ENCODE peak calls at places on chromosomes 6 and 20, in six cellular contexts. One of them, this sample, is unnamed.

GRCh38 chr6:6661684-6662083 is 73.2 kb downstream of the LY86 start:
- DNase-seq in tibial nerve: peak
- DNase-seq in left ventricle myocardium inferior: no peak
- DNase-seq in breast epithelium: peak
- DNase-seq in PC-3: peak
- DNase-seq in adrenal gland: peak
- DNase-seq in this sample: no peak

GRCh38 chr6:110130362-110130761 is 49.1 kb downstream of the WASF1 start:
- DNase-seq in tibial nerve: no peak
- DNase-seq in left ventricle myocardium inferior: no peak
- DNase-seq in breast epithelium: no peak
- DNase-seq in PC-3: no peak
- DNase-seq in adrenal gland: no peak
- DNase-seq in this sample: no peak

GRCh38 chr6:128491643-128492206 is 28.7 kb downstream of the PTPRK start:
- DNase-seq in tibial nerve: no peak
- DNase-seq in left ventricle myocardium inferior: no peak
- DNase-seq in breast epithelium: peak
- DNase-seq in PC-3: peak
- DNase-seq in adrenal gland: no peak
- DNase-seq in this sample: no peak

GRCh38 chr6:8375916-8376315 is 59.4 kb downstream of the SLC35B3 start:
- DNase-seq in tibial nerve: no peak
- DNase-seq in left ventricle myocardium inferior: no peak
- DNase-seq in breast epithelium: no peak
- DNase-seq in PC-3: no peak
- DNase-seq in adrenal gland: no peak
- DNase-seq in this sample: no peak

GRCh38 chr6:142756215-142756630 is 188.8 kb downstream of the HIVEP2 start:
- DNase-seq in tibial nerve: no peak
- DNase-seq in left ventricle myocardium inferior: no peak
- DNase-seq in breast epithelium: no peak
- DNase-seq in PC-3: peak
- DNase-seq in adrenal gland: no peak
- DNase-seq in this sample: peak

GRCh38 chr6:101666256-101666655 is 272.7 kb downstream of the GRIK2 start:
- DNase-seq in tibial nerve: no peak
- DNase-seq in left ventricle myocardium inferior: no peak
- DNase-seq in breast epithelium: no peak
- DNase-seq in PC-3: peak
- DNase-seq in adrenal gland: no peak
- DNase-seq in this sample: peak

GRCh38 chr6:56528412-56528841 is 114.3 kb downstream of the DST start:
- DNase-seq in tibial nerve: no peak
- DNase-seq in left ventricle myocardium inferior: no peak
- DNase-seq in breast epithelium: no peak
- DNase-seq in PC-3: peak
- DNase-seq in adrenal gland: no peak
- DNase-seq in this sample: peak

GRCh38 chr6:52141596-52141995 is 44.6 kb upstream of the IL17A start:
- DNase-seq in tibial nerve: no peak
- DNase-seq in left ventricle myocardium inferior: no peak
- DNase-seq in breast epithelium: no peak
- DNase-seq in PC-3: no peak
- DNase-seq in adrenal gland: no peak
- DNase-seq in this sample: no peak

GRCh38 chr6:165729307-165729936 is 66.4 kb upstream of the PDE10A start:
- DNase-seq in tibial nerve: peak
- DNase-seq in left ventricle myocardium inferior: no peak
- DNase-seq in breast epithelium: no peak
- DNase-seq in PC-3: peak
- DNase-seq in adrenal gland: peak
- DNase-seq in this sample: no peak

GRCh38 chr6:131451330-131452195 is 121.5 kb upstream of the ARG1 start:
- DNase-seq in tibial nerve: no peak
- DNase-seq in left ventricle myocardium inferior: no peak
- DNase-seq in breast epithelium: no peak
- DNase-seq in PC-3: no peak
- DNase-seq in adrenal gland: no peak
- DNase-seq in this sample: no peak

GRCh38 chr6:160765412-160765811 is 63.4 kb downstream of the PLG start:
- DNase-seq in tibial nerve: no peak
- DNase-seq in left ventricle myocardium inferior: no peak
- DNase-seq in breast epithelium: no peak
- DNase-seq in PC-3: no peak
- DNase-seq in adrenal gland: no peak
- DNase-seq in this sample: no peak

GRCh38 chr6:160768101-160768500 is 66.1 kb downstream of the PLG start:
- DNase-seq in tibial nerve: no peak
- DNase-seq in left ventricle myocardium inferior: no peak
- DNase-seq in breast epithelium: no peak
- DNase-seq in PC-3: no peak
- DNase-seq in adrenal gland: no peak
- DNase-seq in this sample: no peak

GRCh38 chr6:160766657-160767018 is 64.6 kb downstream of the PLG start:
- DNase-seq in tibial nerve: no peak
- DNase-seq in left ventricle myocardium inferior: no peak
- DNase-seq in breast epithelium: no peak
- DNase-seq in PC-3: no peak
- DNase-seq in adrenal gland: no peak
- DNase-seq in this sample: no peak

GRCh38 chr6:160767019-160767646 is 65.1 kb downstream of the PLG start:
- DNase-seq in tibial nerve: peak
- DNase-seq in left ventricle myocardium inferior: peak
- DNase-seq in breast epithelium: peak
- DNase-seq in PC-3: peak
- DNase-seq in adrenal gland: peak
- DNase-seq in this sample: no peak

GRCh38 chr6:160767647-160768019 is 65.6 kb downstream of the PLG start:
- DNase-seq in tibial nerve: no peak
- DNase-seq in left ventricle myocardium inferior: no peak
- DNase-seq in breast epithelium: no peak
- DNase-seq in PC-3: no peak
- DNase-seq in adrenal gland: no peak
- DNase-seq in this sample: no peak
- H3K4me3 ChIP-seq in tibial nerve: no peak
- H3K4me3 ChIP-seq in left ventricle myocardium inferior: peak
- H3K4me3 ChIP-seq in breast epithelium: peak
- H3K4me3 ChIP-seq in PC-3: no peak
- H3K4me3 ChIP-seq in adrenal gland: no peak
- H3K4me3 ChIP-seq in this sample: no peak

DNA sequence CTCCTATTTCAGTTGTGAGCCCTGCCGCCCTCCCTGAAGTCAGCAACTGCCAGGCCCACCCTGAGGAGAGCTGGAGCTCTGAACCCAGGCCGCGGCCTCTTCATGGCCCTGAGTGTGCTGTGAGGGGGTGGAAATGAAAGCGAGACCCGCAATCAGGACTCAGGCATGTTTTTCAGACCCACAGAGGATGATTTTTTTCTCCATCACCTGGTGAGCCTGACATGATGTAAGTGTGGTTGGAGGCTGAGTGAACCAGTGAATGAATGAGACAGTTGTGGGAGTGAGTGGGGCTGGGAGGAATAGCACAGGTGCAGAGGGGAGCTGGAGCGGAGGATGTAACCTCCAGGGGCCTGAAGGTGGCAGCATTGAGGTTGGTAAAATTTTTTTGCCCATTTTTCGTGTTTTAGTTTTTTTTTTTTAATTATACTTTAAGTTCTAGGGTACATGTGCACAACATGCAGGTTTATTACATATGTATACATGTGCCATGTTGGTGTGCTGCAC is 18.3 kb downstream of the RAET1L start:
- DNase-seq in tibial nerve: no peak
- DNase-seq in left ventricle myocardium inferior: no peak
- DNase-seq in breast epithelium: no peak
- DNase-seq in PC-3: peak
- DNase-seq in adrenal gland: no peak
- DNase-seq in this sample: no peak
- TF ChIP-seq CTCF in tibial nerve: peak
- TF ChIP-seq CTCF in left ventricle myocardium inferior: peak
- TF ChIP-seq CTCF in breast epithelium: no peak
- TF ChIP-seq CTCF in PC-3: peak
- TF ChIP-seq CTCF in adrenal gland: no peak
- TF ChIP-seq CTCF in this sample: peak

DNA sequence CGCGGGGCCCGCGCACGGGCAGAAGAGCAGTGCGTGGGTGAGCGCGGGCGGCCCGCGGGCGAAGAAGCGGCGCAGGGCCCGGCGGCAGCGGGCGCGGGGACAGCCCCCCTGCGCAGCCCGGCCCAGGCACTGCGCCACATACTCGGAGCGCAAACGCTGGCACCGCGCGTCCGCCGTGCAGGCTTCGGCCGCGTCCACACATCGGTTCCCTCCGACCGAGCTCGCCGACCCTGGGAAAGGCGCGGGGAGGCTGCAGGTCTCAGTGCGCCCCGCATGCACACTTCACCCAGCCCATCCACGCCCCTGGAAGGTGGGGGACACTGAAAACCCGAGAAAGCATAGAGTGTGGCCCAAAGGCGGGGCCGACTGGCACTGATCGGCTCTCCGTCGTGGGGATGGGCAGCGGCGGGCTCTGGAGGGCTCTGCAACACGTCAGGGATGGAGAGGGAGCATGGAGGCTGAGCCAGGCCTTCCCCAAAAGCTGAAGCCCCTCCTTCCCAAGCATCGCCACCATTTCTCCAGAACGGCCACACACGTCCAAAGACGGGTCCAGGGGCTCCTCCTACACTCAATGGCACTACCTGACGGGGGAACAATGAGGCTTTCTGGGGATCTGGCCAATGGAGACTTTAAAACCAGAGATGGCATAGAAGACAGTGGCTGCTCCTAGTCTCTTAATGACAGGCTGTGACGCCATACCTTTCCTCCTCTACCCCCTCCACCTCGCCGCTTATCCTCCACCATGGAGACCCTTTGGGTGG is 2.0 kb downstream of the GFRA4 start:
- DNase-seq in tibial nerve: no peak
- DNase-seq in left ventricle myocardium inferior: no peak
- DNase-seq in breast epithelium: no peak
- DNase-seq in PC-3: no peak
- DNase-seq in adrenal gland: peak
- DNase-seq in this sample: no peak
- H3K4me3 ChIP-seq in tibial nerve: no peak
- H3K4me3 ChIP-seq in left ventricle myocardium inferior: peak
- H3K4me3 ChIP-seq in breast epithelium: peak
- H3K4me3 ChIP-seq in PC-3: no peak
- H3K4me3 ChIP-seq in adrenal gland: no peak
- H3K4me3 ChIP-seq in this sample: no peak

GRCh38 chr20:19414600-19414999 is 202.2 kb downstream of the SLC24A3 start:
- DNase-seq in tibial nerve: no peak
- DNase-seq in left ventricle myocardium inferior: no peak
- DNase-seq in breast epithelium: no peak
- DNase-seq in PC-3: no peak
- DNase-seq in adrenal gland: no peak
- DNase-seq in this sample: no peak

GRCh38 chr20:19419420-19419819 is 207.0 kb downstream of the SLC24A3 start:
- DNase-seq in tibial nerve: no peak
- DNase-seq in left ventricle myocardium inferior: no peak
- DNase-seq in breast epithelium: no peak
- DNase-seq in PC-3: no peak
- DNase-seq in adrenal gland: no peak
- DNase-seq in this sample: no peak

GRCh38 chr20:19415786-19416185 is 203.3 kb downstream of the SLC24A3 start:
- DNase-seq in tibial nerve: no peak
- DNase-seq in left ventricle myocardium inferior: no peak
- DNase-seq in breast epithelium: no peak
- DNase-seq in PC-3: no peak
- DNase-seq in adrenal gland: no peak
- DNase-seq in this sample: no peak

GRCh38 chr20:19412254-19412653 is 199.8 kb downstream of the SLC24A3 start:
- DNase-seq in tibial nerve: no peak
- DNase-seq in left ventricle myocardium inferior: no peak
- DNase-seq in breast epithelium: no peak
- DNase-seq in PC-3: no peak
- DNase-seq in adrenal gland: no peak
- DNase-seq in this sample: no peak

DNA sequence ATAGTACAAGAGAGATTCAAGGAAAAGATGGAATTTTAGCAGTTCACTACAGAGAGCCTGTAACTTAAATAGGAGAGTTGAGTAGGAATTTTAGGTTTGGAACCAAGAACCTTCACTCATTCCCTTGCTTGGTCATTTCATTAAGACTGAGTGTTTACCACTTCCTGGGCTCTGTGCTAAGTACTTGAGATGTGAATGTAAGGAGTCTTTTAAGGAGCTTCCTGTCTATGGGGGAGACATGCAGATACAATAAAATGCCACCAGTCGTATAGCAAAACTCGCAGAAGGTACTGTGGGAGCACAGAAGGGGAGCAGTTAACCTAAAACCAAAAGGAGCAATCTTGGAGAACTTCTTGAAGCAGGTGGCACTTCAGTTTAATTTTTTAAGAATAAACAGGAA is 204.2 kb downstream of the SLC24A3 start:
- DNase-seq in tibial nerve: no peak
- DNase-seq in left ventricle myocardium inferior: no peak
- DNase-seq in breast epithelium: no peak
- DNase-seq in PC-3: no peak
- DNase-seq in adrenal gland: no peak
- DNase-seq in this sample: no peak
- TF ChIP-seq CTCF in tibial nerve: no peak
- TF ChIP-seq CTCF in left ventricle myocardium inferior: no peak
- TF ChIP-seq CTCF in breast epithelium: no peak
- TF ChIP-seq CTCF in PC-3: no peak
- TF ChIP-seq CTCF in adrenal gland: no peak
- TF ChIP-seq CTCF in this sample: no peak